ENCODE peak calls at places on chromosome 7, in nine cellular contexts. E is HepG2; I is CD8-positive, alpha-beta memory T cell; D is MM.1S; Z is GM23338; M is H4; B is H1; T is transverse colon; N is skeletal muscle cell. L is an unnamed sample.

GRCh38 chr7:82044497-82045080 is 274.7 kb upstream of the HGF start:
- DNase-seq in E (peak; percentile 21), I (no peak), D (peak; percentile 42), Z (peak; percentile 64), M (peak; percentile 46), B (no peak), T (peak; percentile 14), N (no peak), L (peak; percentile 38)

GRCh38 chr7:128830231-128831177 is at the start of gene FLNC:
- DNase-seq in E (no peak), I (peak; percentile 28), D (no peak), Z (peak; percentile 71), M (no peak), B (no peak), T (peak; percentile 43), N (no peak), L (peak; percentile 65)

GRCh38 chr7:92156976-92157375 is 22.0 kb downstream of the LRRD1 start:
- DNase-seq in E (no peak), I (no peak), D (no peak), Z (no peak), M (no peak), B (no peak), T (no peak), N (no peak), L (no peak)

GRCh38 chr7:78019457-78020130 is 221.0 kb downstream of the PHTF2 start:
- DNase-seq in E (peak; percentile 45), I (peak; percentile 19), D (no peak), Z (peak; percentile 91), M (peak; percentile 91), B (peak; percentile 38), T (peak; percentile 93), N (peak; percentile 30), L (peak; percentile 95)

GRCh38 chr7:128031901-128032604 is 816 bp upstream of the LRRC4 start:
- DNase-seq in E (no peak), I (peak; percentile 53), D (no peak), Z (peak; percentile 80), M (no peak), B (no peak), T (peak; percentile 33), N (peak; percentile 76), L (peak; percentile 86)

GRCh38 chr7:69787736-69788431 is 189.6 kb downstream of the AUTS2 start:
- DNase-seq in E (no peak), I (no peak), D (no peak), Z (no peak), M (no peak), B (no peak), T (no peak), N (no peak), L (no peak)

GRCh38 chr7:113657603-113658002 is 261.2 kb downstream of the PPP1R3A start:
- DNase-seq in E (no peak), I (no peak), D (peak; percentile 90), Z (no peak), M (no peak), B (no peak), T (no peak), N (no peak), L (no peak)

GRCh38 chr7:6375346-6376101 is 72.2 kb downstream of the DAGLB start:
- DNase-seq in E (no peak), I (peak; percentile 55), D (no peak), Z (peak; percentile 43), M (no peak), B (no peak), T (no peak), N (no peak), L (no peak)

GRCh38 chr7:67625257-67625713 is 628.7 kb downstream of the TYW1 start:
- DNase-seq in E (peak; percentile 51), I (no peak), D (peak; percentile 32), Z (peak; percentile 75), M (peak; percentile 92), B (peak; percentile 83), T (peak; percentile 50), N (peak; percentile 32), L (peak; percentile 92)

GRCh38 chr7:157412491-157413180 is 75.8 kb downstream of the DNAJB6 start:
- DNase-seq in E (no peak), I (no peak), D (no peak), Z (no peak), M (no peak), B (no peak), T (no peak), N (no peak), L (no peak)

GRCh38 chr7:3552499-3552898 is 251.4 kb downstream of the SDK1 start:
- DNase-seq in E (no peak), I (no peak), D (no peak), Z (no peak), M (no peak), B (no peak), T (no peak), N (no peak), L (no peak)

GRCh38 chr7:105202561-105203130 is 186.1 kb downstream of the SRPK2 start:
- DNase-seq in E (no peak), I (no peak), D (no peak), Z (no peak), M (peak; percentile 68), B (no peak), T (no peak), N (no peak), L (no peak)

GRCh38 chr7:155456772-155457543 is 971 bp upstream of the EN2 start:
- DNase-seq in E (no peak), I (no peak), D (no peak), Z (peak; percentile 84), M (peak; percentile 79), B (no peak), T (peak; percentile 56), N (peak; percentile 9), L (peak; percentile 80)

GRCh38 chr7:47712416-47712815 is 130.5 kb upstream of the TNS3 start:
- DNase-seq in E (no peak), I (no peak), D (no peak), Z (no peak), M (no peak), B (no peak), T (no peak), N (no peak), L (no peak)

GRCh38 chr7:27183682-27184341 is 1.2 kb downstream of the HOXA11 start:
- DNase-seq in E (no peak), I (no peak), D (no peak), Z (no peak), M (no peak), B (no peak), T (peak; percentile 24), N (no peak), L (no peak)

GRCh38 chr7:27339478-27339877 is 96.9 kb downstream of the EVX1 start:
- DNase-seq in E (no peak), I (no peak), D (no peak), Z (no peak), M (no peak), B (no peak), T (no peak), N (no peak), L (peak; percentile 12)

GRCh38 chr7:134613623-134614347 is 32.9 kb upstream of the BPGM start:
- DNase-seq in E (no peak), I (no peak), D (no peak), Z (no peak), M (peak; percentile 62), B (no peak), T (no peak), N (peak; percentile 96), L (no peak)

GRCh38 chr7:55478700-55479099 is 93.6 kb downstream of the VOPP1 start:
- DNase-seq in E (no peak), I (no peak), D (no peak), Z (no peak), M (no peak), B (no peak), T (no peak), N (no peak), L (no peak)

GRCh38 chr7:22885824-22886255 is 63.2 kb upstream of the TOMM7 start:
- DNase-seq in E (no peak), I (peak; percentile 12), D (peak; percentile 72), Z (no peak), M (no peak), B (no peak), T (no peak), N (peak; percentile 31), L (no peak)

GRCh38 chr7:19754521-19755116 is 18.8 kb downstream of the TMEM196 start:
- DNase-seq in E (peak; percentile 35), I (peak; percentile 13), D (peak; percentile 59), Z (peak; percentile 70), M (peak; percentile 46), B (no peak), T (no peak), N (no peak), L (peak; percentile 63)

GRCh38 chr7:151864561-151864960 is 12.4 kb downstream of the PRKAG2 start:
- DNase-seq in E (no peak), I (no peak), D (no peak), Z (no peak), M (no peak), B (no peak), T (no peak), N (no peak), L (no peak)

GRCh38 chr7:28626191-28626590 is 213.9 kb downstream of the CREB5 start:
- DNase-seq in E (no peak), I (no peak), D (no peak), Z (no peak), M (no peak), B (no peak), T (no peak), N (no peak), L (no peak)

GRCh38 chr7:24734306-24734705 is 23.0 kb downstream of the GSDME start:
- DNase-seq in E (no peak), I (no peak), D (no peak), Z (no peak), M (no peak), B (no peak), T (no peak), N (no peak), L (no peak)

GRCh38 chr7:46767071-46767470 is 814.8 kb downstream of the TNS3 start:
- DNase-seq in E (no peak), I (no peak), D (no peak), Z (no peak), M (no peak), B (no peak), T (no peak), N (no peak), L (no peak)

GRCh38 chr7:96949766-96950165 is 55.6 kb upstream of the DLX6 start:
- DNase-seq in E (peak; percentile 67), I (no peak), D (no peak), Z (no peak), M (peak; percentile 97), B (no peak), T (no peak), N (no peak), L (no peak)

GRCh38 chr7:42605800-42606199 is 306.1 kb downstream of the C7orf25 start:
- DNase-seq in E (no peak), I (no peak), D (no peak), Z (no peak), M (no peak), B (no peak), T (no peak), N (no peak), L (no peak)